ENCODE peak calls at places on chromosomes 4 and X, in ten cellular contexts. O is fibroblast of lung; V is thyroid gland; X is esophagus squamous epithelium; C is mesendoderm; Y is Peyer's patch; U is lung; D is CD4-positive, alpha-beta T cell; B is mesenchymal stem cell; E is heart right ventricle. Q is an unnamed sample.

GRCh38 chr4:10180927-10181744 is 64.5 kb upstream of the WDR1 start:
- DNase-seq in Y (no peak), D (no peak), B (no peak), V (no peak), E (no peak), O (no peak), X (no peak), C (peak; percentile 77), U (no peak), Q (no peak)

GRCh38 chr4:140871368-140871767 is 115.2 kb upstream of the TBC1D9 start:
- DNase-seq in Y (no peak), C (no peak), B (no peak), O (no peak), U (no peak), V (no peak), D (no peak), E (no peak), X (no peak), Q (no peak)

GRCh38 chr4:125368684-125369083 is 53.9 kb downstream of the FAT4 start:
- DNase-seq in E (no peak), Y (no peak), X (no peak), D (no peak), C (no peak), U (no peak), V (no peak), B (peak; percentile 52), O (peak; percentile 92), Q (peak; percentile 87)

GRCh38 chr4:61210186-61210939 is 10.2 kb downstream of the ADGRL3 start:
- DNase-seq in V (no peak), D (no peak), B (peak; percentile 1), E (no peak), C (peak; percentile 76), Y (no peak), X (no peak), O (no peak), U (no peak), Q (no peak)

GRCh38 chr4:129804458-129804981 is 708.6 kb downstream of the C4orf33 start:
- DNase-seq in D (no peak), Y (no peak), V (no peak), X (no peak), O (no peak), C (peak; percentile 23), B (no peak), U (no peak), E (no peak), Q (no peak)

GRCh38 chrX:95956780-95957179 is 727.9 kb upstream of the DIAPH2 start:
- DNase-seq in E (no peak), X (no peak), C (peak; percentile 0), V (no peak), B (no peak), Y (no peak), U (no peak), O (no peak), D (no peak), Q (no peak)

GRCh38 chr4:189763573-189763972 is 177.1 kb upstream of the FRG1 start:
- DNase-seq in O (no peak), U (no peak), D (no peak), C (no peak), V (no peak), B (no peak), X (no peak), Y (no peak), E (no peak), Q (no peak)

GRCh38 chrX:101385795-101386541 is at the start of gene BTK:
- DNase-seq in C (peak; percentile 22), B (no peak), O (no peak), Y (no peak), D (no peak), E (no peak), V (no peak), U (peak; percentile 31), X (no peak), Q (no peak)

GRCh38 chrX:2935364-2935748 is 6.2 kb upstream of the ARSD start:
- DNase-seq in U (no peak), E (no peak), X (no peak), V (no peak), D (no peak), Y (no peak), C (no peak), B (peak; percentile 37), O (peak; percentile 9), Q (no peak)

GRCh38 chrX:40647307-40648197 is at the start of gene CXorf38:
- DNase-seq in D (peak; percentile 97), U (peak; percentile 93), E (peak; percentile 92), X (peak; percentile 63), B (peak; percentile 80), O (peak; percentile 87), Y (peak; percentile 92), V (peak; percentile 89), C (peak; percentile 93), Q (peak; percentile 76)

GRCh38 chrX:40651620-40652223 is 4.4 kb upstream of the CXorf38 start:
- DNase-seq in V (peak; percentile 73), O (peak; percentile 64), E (peak; percentile 15), Y (peak; percentile 47), X (no peak), C (peak; percentile 41), D (peak; percentile 60), U (peak; percentile 72), B (peak; percentile 58), Q (peak; percentile 29)

GRCh38 chrX:40652664-40653063 is 5.3 kb upstream of the CXorf38 start:
- DNase-seq in U (no peak), E (no peak), D (no peak), O (no peak), V (no peak), B (no peak), C (no peak), Y (no peak), X (no peak), Q (no peak)

DNA sequence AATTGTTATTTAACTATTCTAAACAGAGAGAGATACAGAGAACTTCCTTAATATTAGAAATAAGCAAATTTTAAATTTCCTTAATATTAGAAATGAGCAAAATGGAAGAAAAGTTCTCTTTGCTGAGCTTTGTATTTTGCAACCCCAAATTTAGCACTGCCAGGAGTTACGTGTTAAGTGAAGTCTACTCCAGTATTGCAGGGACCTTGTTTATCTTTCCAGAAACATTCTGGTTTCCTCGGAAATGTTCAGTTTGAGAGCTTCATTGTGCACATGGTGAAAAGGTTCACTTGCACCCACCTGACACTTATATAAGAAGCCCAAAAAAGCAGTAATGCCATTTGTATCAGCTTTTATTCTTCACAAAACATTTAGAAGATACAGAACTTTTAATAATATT is 6.2 kb upstream of the CXorf38 start:
- DNase-seq in O (no peak), Y (no peak), U (no peak), B (no peak), X (no peak), V (no peak), C (no peak), E (no peak), D (no peak), Q (no peak)
- H3K27ac ChIP-seq in O (no peak overlapping the region), Y (no peak overlapping the region), U (no peak overlapping the region), B (no peak overlapping the region), X (no peak overlapping the region), V (no peak overlapping the region), C (no peak overlapping the region), E (no peak overlapping the region), D (no peak overlapping the region), Q (no peak overlapping the region)

GRCh38 chr4:7768736-7769135 is 170.9 kb downstream of the AFAP1 start:
- DNase-seq in O (no peak), Y (no peak), V (no peak), C (no peak), U (no peak), E (no peak), X (no peak), D (no peak), B (no peak), Q (no peak)
- H3K27ac ChIP-seq in O (no peak overlapping the region), Y (no peak overlapping the region), V (no peak overlapping the region), C (no peak overlapping the region), U (no peak overlapping the region), E (no peak overlapping the region), X (no peak overlapping the region), D (no peak overlapping the region), B (no peak overlapping the region), Q (no peak overlapping the region)

GRCh38 chr4:80137631-80138030 is 59.7 kb upstream of the PRDM8 start:
- DNase-seq in E (no peak), V (no peak), X (no peak), B (no peak), C (no peak), O (no peak), U (no peak), D (no peak), Y (no peak), Q (no peak)

GRCh38 chr4:80136238-80136637 is 61.1 kb upstream of the PRDM8 start:
- DNase-seq in C (no peak), X (no peak), O (no peak), D (no peak), U (no peak), E (no peak), V (no peak), Y (no peak), B (no peak), Q (no peak)

GRCh38 chr4:80133240-80133783 is 60.3 kb upstream of the ANTXR2 start:
- DNase-seq in Y (no peak), E (no peak), U (no peak), O (no peak), V (no peak), X (no peak), C (peak; percentile 31), B (no peak), D (no peak), Q (no peak)

GRCh38 chr4:80135702-80136058 is 61.6 kb upstream of the PRDM8 start:
- DNase-seq in X (no peak), U (no peak), O (no peak), D (no peak), Y (no peak), V (no peak), E (no peak), C (no peak), B (no peak), Q (no peak)

DNA sequence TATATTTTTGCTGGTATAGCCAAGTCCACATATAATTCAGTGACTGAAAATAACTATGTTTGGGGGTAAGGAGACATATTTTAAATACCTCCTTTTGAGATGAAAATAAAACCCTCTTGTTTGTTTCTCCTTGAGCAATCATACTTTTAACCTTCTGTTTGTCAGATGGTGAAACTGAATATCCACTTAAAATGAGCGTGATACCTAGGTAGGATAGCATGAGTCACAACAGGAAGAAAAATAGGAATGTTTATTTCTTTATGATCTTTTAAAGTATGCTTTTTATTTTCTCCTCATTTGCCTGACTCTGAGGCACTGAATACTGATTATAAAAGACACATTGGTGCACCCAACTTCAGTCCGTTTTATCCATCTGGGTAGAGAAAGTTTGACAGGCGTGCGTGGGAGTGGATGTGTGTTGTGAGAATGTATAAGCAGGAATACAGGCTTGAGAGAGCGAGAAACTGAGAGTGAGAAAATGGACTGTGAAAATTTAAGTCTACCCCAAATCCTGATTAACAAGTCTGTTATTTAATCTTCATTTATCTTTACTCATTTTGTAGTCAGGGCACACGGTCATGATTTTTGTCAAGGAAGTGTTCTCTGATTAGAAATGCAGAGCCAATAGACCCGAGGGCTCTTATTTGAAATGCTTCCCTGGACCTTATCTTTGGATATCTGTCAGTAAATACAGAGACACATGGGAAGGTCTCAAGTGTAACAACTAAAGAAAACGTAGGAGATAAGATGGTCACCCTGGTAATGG is 62.1 kb upstream of the ANTXR2 start:
- DNase-seq in Y (no peak), C (peak; percentile 95), D (no peak), B (no peak), X (no peak), E (no peak), O (no peak), V (no peak), U (no peak), Q (peak; percentile 10)
- H3K27ac ChIP-seq in Y (no peak overlapping the region), C (no peak overlapping the region), D (no peak overlapping the region), B (no peak overlapping the region), X (no peak overlapping the region), E (no peak overlapping the region), O (no peak overlapping the region), V (no peak overlapping the region), U (no peak overlapping the region), Q (no peak overlapping the region)

GRCh38 chrX:153885208-153885787 is 675 bp downstream of the L1CAM start:
- DNase-seq in X (no peak), V (no peak), B (no peak), D (no peak), O (no peak), C (no peak), E (no peak), U (no peak), Y (no peak), Q (no peak)
- H3K27ac ChIP-seq in X (no peak overlapping the region), V (no peak overlapping the region), B (no peak overlapping the region), D (no peak overlapping the region), O (no peak overlapping the region), C (no peak overlapping the region), E (no peak overlapping the region), U (no peak overlapping the region), Y (no peak overlapping the region), Q (no peak overlapping the region)